ENCODE peak calls at places on chromosome 1, in six cellular contexts. One of them, this sample, is unnamed.
A peak's percentile ranks its signal among the peaks of the same experiment; 100 is the strongest.

GRCh38 chr1:10692401-10693021 is 103.9 kb downstream of the CASZ1 start:
- DNase-seq in NCI-H1105: peak; percentile 62
- DNase-seq in GM23338: no peak
- DNase-seq in epithelial cell of esophagus: peak; percentile 58
- DNase-seq in stimulated activated CD4-positive, alpha-beta T cell treated with anti-CD3 and anti-CD28 coated beads, Interleukin-12 subunit alpha, Interleukin-12 subunit beta, amount 100 ng/mL, for 4 hours: peak; percentile 62
- DNase-seq in activated CD8-positive, alpha-beta T cell treated with anti-CD3 and anti-CD28 coated beads, Interleukin-2, amount 10 ng/mL, durations not matched to agents 7 days and 5 days: peak; percentile 81
- DNase-seq in this sample: peak; percentile 72

GRCh38 chr1:212967767-212968166 is 17.4 kb downstream of the VASH2 start:
- DNase-seq in stimulated activated CD4-positive, alpha-beta T cell treated with anti-CD3 and anti-CD28 coated beads, Interleukin-12 subunit alpha, Interleukin-12 subunit beta, amount 100 ng/mL, for 4 hours: no peak
- DNase-seq in epithelial cell of esophagus: peak; percentile 66
- DNase-seq in activated CD8-positive, alpha-beta T cell treated with anti-CD3 and anti-CD28 coated beads, Interleukin-2, amount 10 ng/mL, durations not matched to agents 7 days and 5 days: no peak
- DNase-seq in NCI-H1105: no peak
- DNase-seq in GM23338: peak; percentile 91
- DNase-seq in this sample: no peak

GRCh38 chr1:59669752-59670312 is 144.9 kb upstream of the HOOK1 start:
- DNase-seq in activated CD8-positive, alpha-beta T cell treated with anti-CD3 and anti-CD28 coated beads, Interleukin-2, amount 10 ng/mL, durations not matched to agents 7 days and 5 days: no peak
- DNase-seq in stimulated activated CD4-positive, alpha-beta T cell treated with anti-CD3 and anti-CD28 coated beads, Interleukin-12 subunit alpha, Interleukin-12 subunit beta, amount 100 ng/mL, for 4 hours: no peak
- DNase-seq in GM23338: peak; percentile 86
- DNase-seq in epithelial cell of esophagus: no peak
- DNase-seq in NCI-H1105: no peak
- DNase-seq in this sample: no peak

GRCh38 chr1:38424677-38425076 is 378.1 kb upstream of the POU3F1 start:
- DNase-seq in GM23338: no peak
- DNase-seq in epithelial cell of esophagus: no peak
- DNase-seq in NCI-H1105: no peak
- DNase-seq in stimulated activated CD4-positive, alpha-beta T cell treated with anti-CD3 and anti-CD28 coated beads, Interleukin-12 subunit alpha, Interleukin-12 subunit beta, amount 100 ng/mL, for 4 hours: no peak
- DNase-seq in activated CD8-positive, alpha-beta T cell treated with anti-CD3 and anti-CD28 coated beads, Interleukin-2, amount 10 ng/mL, durations not matched to agents 7 days and 5 days: no peak
- DNase-seq in this sample: no peak

GRCh38 chr1:152495066-152495675 is 15.4 kb upstream of the LCE5A start:
- DNase-seq in activated CD8-positive, alpha-beta T cell treated with anti-CD3 and anti-CD28 coated beads, Interleukin-2, amount 10 ng/mL, durations not matched to agents 7 days and 5 days: peak; percentile 33
- DNase-seq in stimulated activated CD4-positive, alpha-beta T cell treated with anti-CD3 and anti-CD28 coated beads, Interleukin-12 subunit alpha, Interleukin-12 subunit beta, amount 100 ng/mL, for 4 hours: no peak
- DNase-seq in epithelial cell of esophagus: peak; percentile 76
- DNase-seq in NCI-H1105: no peak
- DNase-seq in GM23338: peak; percentile 84
- DNase-seq in this sample: no peak

GRCh38 chr1:173986951-173987350 is 35.2 kb downstream of the RC3H1 start:
- DNase-seq in GM23338: no peak
- DNase-seq in NCI-H1105: no peak
- DNase-seq in activated CD8-positive, alpha-beta T cell treated with anti-CD3 and anti-CD28 coated beads, Interleukin-2, amount 10 ng/mL, durations not matched to agents 7 days and 5 days: no peak
- DNase-seq in epithelial cell of esophagus: no peak
- DNase-seq in stimulated activated CD4-positive, alpha-beta T cell treated with anti-CD3 and anti-CD28 coated beads, Interleukin-12 subunit alpha, Interleukin-12 subunit beta, amount 100 ng/mL, for 4 hours: no peak
- DNase-seq in this sample: no peak

GRCh38 chr1:235090406-235091069 is 38.1 kb downstream of the TOMM20 start:
- DNase-seq in GM23338: peak; percentile 93
- DNase-seq in activated CD8-positive, alpha-beta T cell treated with anti-CD3 and anti-CD28 coated beads, Interleukin-2, amount 10 ng/mL, durations not matched to agents 7 days and 5 days: no peak
- DNase-seq in NCI-H1105: no peak
- DNase-seq in stimulated activated CD4-positive, alpha-beta T cell treated with anti-CD3 and anti-CD28 coated beads, Interleukin-12 subunit alpha, Interleukin-12 subunit beta, amount 100 ng/mL, for 4 hours: no peak
- DNase-seq in epithelial cell of esophagus: no peak
- DNase-seq in this sample: no peak

GRCh38 chr1:202105571-202106339 is 17.0 kb upstream of the GPR37L1 start:
- DNase-seq in epithelial cell of esophagus: peak; percentile 72
- DNase-seq in NCI-H1105: no peak
- DNase-seq in stimulated activated CD4-positive, alpha-beta T cell treated with anti-CD3 and anti-CD28 coated beads, Interleukin-12 subunit alpha, Interleukin-12 subunit beta, amount 100 ng/mL, for 4 hours: no peak
- DNase-seq in activated CD8-positive, alpha-beta T cell treated with anti-CD3 and anti-CD28 coated beads, Interleukin-2, amount 10 ng/mL, durations not matched to agents 7 days and 5 days: no peak
- DNase-seq in GM23338: peak; percentile 86
- DNase-seq in this sample: no peak

GRCh38 chr1:74038042-74038441 is 159.9 kb downstream of the LRRIQ3 start:
- DNase-seq in activated CD8-positive, alpha-beta T cell treated with anti-CD3 and anti-CD28 coated beads, Interleukin-2, amount 10 ng/mL, durations not matched to agents 7 days and 5 days: no peak
- DNase-seq in NCI-H1105: no peak
- DNase-seq in GM23338: no peak
- DNase-seq in stimulated activated CD4-positive, alpha-beta T cell treated with anti-CD3 and anti-CD28 coated beads, Interleukin-12 subunit alpha, Interleukin-12 subunit beta, amount 100 ng/mL, for 4 hours: no peak
- DNase-seq in epithelial cell of esophagus: no peak
- DNase-seq in this sample: no peak

GRCh38 chr1:23896491-23896890 is 16.7 kb downstream of the CNR2 start:
- DNase-seq in NCI-H1105: no peak
- DNase-seq in GM23338: no peak
- DNase-seq in stimulated activated CD4-positive, alpha-beta T cell treated with anti-CD3 and anti-CD28 coated beads, Interleukin-12 subunit alpha, Interleukin-12 subunit beta, amount 100 ng/mL, for 4 hours: no peak
- DNase-seq in activated CD8-positive, alpha-beta T cell treated with anti-CD3 and anti-CD28 coated beads, Interleukin-2, amount 10 ng/mL, durations not matched to agents 7 days and 5 days: no peak
- DNase-seq in epithelial cell of esophagus: no peak
- DNase-seq in this sample: no peak

GRCh38 chr1:222242492-222242891 is 305.4 kb downstream of the HHIPL2 start:
- DNase-seq in stimulated activated CD4-positive, alpha-beta T cell treated with anti-CD3 and anti-CD28 coated beads, Interleukin-12 subunit alpha, Interleukin-12 subunit beta, amount 100 ng/mL, for 4 hours: no peak
- DNase-seq in epithelial cell of esophagus: no peak
- DNase-seq in GM23338: peak; percentile 27
- DNase-seq in NCI-H1105: no peak
- DNase-seq in activated CD8-positive, alpha-beta T cell treated with anti-CD3 and anti-CD28 coated beads, Interleukin-2, amount 10 ng/mL, durations not matched to agents 7 days and 5 days: no peak
- DNase-seq in this sample: no peak

GRCh38 chr1:224069138-224069537 is 44.8 kb upstream of the FBXO28 start:
- DNase-seq in epithelial cell of esophagus: no peak
- DNase-seq in GM23338: no peak
- DNase-seq in activated CD8-positive, alpha-beta T cell treated with anti-CD3 and anti-CD28 coated beads, Interleukin-2, amount 10 ng/mL, durations not matched to agents 7 days and 5 days: no peak
- DNase-seq in NCI-H1105: no peak
- DNase-seq in stimulated activated CD4-positive, alpha-beta T cell treated with anti-CD3 and anti-CD28 coated beads, Interleukin-12 subunit alpha, Interleukin-12 subunit beta, amount 100 ng/mL, for 4 hours: no peak
- DNase-seq in this sample: no peak

GRCh38 chr1:210292276-210292851 is 36.3 kb upstream of the HHAT start:
- DNase-seq in NCI-H1105: no peak
- DNase-seq in activated CD8-positive, alpha-beta T cell treated with anti-CD3 and anti-CD28 coated beads, Interleukin-2, amount 10 ng/mL, durations not matched to agents 7 days and 5 days: peak; percentile 38
- DNase-seq in stimulated activated CD4-positive, alpha-beta T cell treated with anti-CD3 and anti-CD28 coated beads, Interleukin-12 subunit alpha, Interleukin-12 subunit beta, amount 100 ng/mL, for 4 hours: peak; percentile 32
- DNase-seq in GM23338: peak; percentile 91
- DNase-seq in epithelial cell of esophagus: no peak
- DNase-seq in this sample: peak; percentile 42

GRCh38 chr1:213984387-213985180 is 3.2 kb upstream of the PROX1 start:
- DNase-seq in activated CD8-positive, alpha-beta T cell treated with anti-CD3 and anti-CD28 coated beads, Interleukin-2, amount 10 ng/mL, durations not matched to agents 7 days and 5 days: no peak
- DNase-seq in stimulated activated CD4-positive, alpha-beta T cell treated with anti-CD3 and anti-CD28 coated beads, Interleukin-12 subunit alpha, Interleukin-12 subunit beta, amount 100 ng/mL, for 4 hours: no peak
- DNase-seq in GM23338: peak; percentile 86
- DNase-seq in epithelial cell of esophagus: no peak
- DNase-seq in NCI-H1105: peak; percentile 37
- DNase-seq in this sample: no peak

GRCh38 chr1:40664167-40664537 is 1.3 kb downstream of the RIMS3 start:
- DNase-seq in NCI-H1105: peak; percentile 75
- DNase-seq in GM23338: no peak
- DNase-seq in epithelial cell of esophagus: no peak
- DNase-seq in stimulated activated CD4-positive, alpha-beta T cell treated with anti-CD3 and anti-CD28 coated beads, Interleukin-12 subunit alpha, Interleukin-12 subunit beta, amount 100 ng/mL, for 4 hours: no peak
- DNase-seq in activated CD8-positive, alpha-beta T cell treated with anti-CD3 and anti-CD28 coated beads, Interleukin-2, amount 10 ng/mL, durations not matched to agents 7 days and 5 days: no peak
- DNase-seq in this sample: no peak

GRCh38 chr1:63975447-63975846 is 201.6 kb downstream of the ROR1 start:
- DNase-seq in GM23338: no peak
- DNase-seq in NCI-H1105: no peak
- DNase-seq in stimulated activated CD4-positive, alpha-beta T cell treated with anti-CD3 and anti-CD28 coated beads, Interleukin-12 subunit alpha, Interleukin-12 subunit beta, amount 100 ng/mL, for 4 hours: no peak
- DNase-seq in activated CD8-positive, alpha-beta T cell treated with anti-CD3 and anti-CD28 coated beads, Interleukin-2, amount 10 ng/mL, durations not matched to agents 7 days and 5 days: no peak
- DNase-seq in epithelial cell of esophagus: no peak
- DNase-seq in this sample: no peak

GRCh38 chr1:147669475-147670318 is 627 bp downstream of the ACP6 start:
- DNase-seq in epithelial cell of esophagus: peak; percentile 78
- DNase-seq in NCI-H1105: peak; percentile 44
- DNase-seq in stimulated activated CD4-positive, alpha-beta T cell treated with anti-CD3 and anti-CD28 coated beads, Interleukin-12 subunit alpha, Interleukin-12 subunit beta, amount 100 ng/mL, for 4 hours: peak; percentile 42
- DNase-seq in activated CD8-positive, alpha-beta T cell treated with anti-CD3 and anti-CD28 coated beads, Interleukin-2, amount 10 ng/mL, durations not matched to agents 7 days and 5 days: peak; percentile 56
- DNase-seq in GM23338: peak; percentile 76
- DNase-seq in this sample: peak; percentile 60

GRCh38 chr1:31214316-31215082 is 25.2 kb downstream of the NKAIN1 start:
- DNase-seq in epithelial cell of esophagus: no peak
- DNase-seq in NCI-H1105: no peak
- DNase-seq in stimulated activated CD4-positive, alpha-beta T cell treated with anti-CD3 and anti-CD28 coated beads, Interleukin-12 subunit alpha, Interleukin-12 subunit beta, amount 100 ng/mL, for 4 hours: no peak
- DNase-seq in GM23338: peak; percentile 89
- DNase-seq in activated CD8-positive, alpha-beta T cell treated with anti-CD3 and anti-CD28 coated beads, Interleukin-2, amount 10 ng/mL, durations not matched to agents 7 days and 5 days: no peak
- DNase-seq in this sample: no peak

GRCh38 chr1:201140235-201140940 is 13.4 kb upstream of the ASCL5 start:
- DNase-seq in activated CD8-positive, alpha-beta T cell treated with anti-CD3 and anti-CD28 coated beads, Interleukin-2, amount 10 ng/mL, durations not matched to agents 7 days and 5 days: no peak
- DNase-seq in GM23338: no peak
- DNase-seq in NCI-H1105: no peak
- DNase-seq in stimulated activated CD4-positive, alpha-beta T cell treated with anti-CD3 and anti-CD28 coated beads, Interleukin-12 subunit alpha, Interleukin-12 subunit beta, amount 100 ng/mL, for 4 hours: no peak
- DNase-seq in epithelial cell of esophagus: no peak
- DNase-seq in this sample: no peak

GRCh38 chr1:92886886-92887419 is 55.1 kb downstream of the RPL5 start:
- DNase-seq in NCI-H1105: no peak
- DNase-seq in epithelial cell of esophagus: no peak
- DNase-seq in GM23338: no peak
- DNase-seq in activated CD8-positive, alpha-beta T cell treated with anti-CD3 and anti-CD28 coated beads, Interleukin-2, amount 10 ng/mL, durations not matched to agents 7 days and 5 days: no peak
- DNase-seq in stimulated activated CD4-positive, alpha-beta T cell treated with anti-CD3 and anti-CD28 coated beads, Interleukin-12 subunit alpha, Interleukin-12 subunit beta, amount 100 ng/mL, for 4 hours: no peak
- DNase-seq in this sample: no peak

GRCh38 chr1:63630666-63631065 is 37.5 kb downstream of the PGM1 start:
- DNase-seq in activated CD8-positive, alpha-beta T cell treated with anti-CD3 and anti-CD28 coated beads, Interleukin-2, amount 10 ng/mL, durations not matched to agents 7 days and 5 days: no peak
- DNase-seq in epithelial cell of esophagus: peak; percentile 70
- DNase-seq in stimulated activated CD4-positive, alpha-beta T cell treated with anti-CD3 and anti-CD28 coated beads, Interleukin-12 subunit alpha, Interleukin-12 subunit beta, amount 100 ng/mL, for 4 hours: no peak
- DNase-seq in NCI-H1105: no peak
- DNase-seq in GM23338: no peak
- DNase-seq in this sample: no peak

GRCh38 chr1:36856126-36856525 is 178.2 kb downstream of the GRIK3 start:
- DNase-seq in activated CD8-positive, alpha-beta T cell treated with anti-CD3 and anti-CD28 coated beads, Interleukin-2, amount 10 ng/mL, durations not matched to agents 7 days and 5 days: no peak
- DNase-seq in epithelial cell of esophagus: no peak
- DNase-seq in stimulated activated CD4-positive, alpha-beta T cell treated with anti-CD3 and anti-CD28 coated beads, Interleukin-12 subunit alpha, Interleukin-12 subunit beta, amount 100 ng/mL, for 4 hours: no peak
- DNase-seq in GM23338: no peak
- DNase-seq in NCI-H1105: no peak
- DNase-seq in this sample: no peak

GRCh38 chr1:54376085-54377039 is 29.8 kb downstream of the SSBP3 start:
- DNase-seq in activated CD8-positive, alpha-beta T cell treated with anti-CD3 and anti-CD28 coated beads, Interleukin-2, amount 10 ng/mL, durations not matched to agents 7 days and 5 days: no peak
- DNase-seq in GM23338: no peak
- DNase-seq in stimulated activated CD4-positive, alpha-beta T cell treated with anti-CD3 and anti-CD28 coated beads, Interleukin-12 subunit alpha, Interleukin-12 subunit beta, amount 100 ng/mL, for 4 hours: no peak
- DNase-seq in NCI-H1105: no peak
- DNase-seq in epithelial cell of esophagus: no peak
- DNase-seq in this sample: peak; percentile 26

GRCh38 chr1:86018311-86018923 is 138.2 kb downstream of the COL24A1 start:
- DNase-seq in stimulated activated CD4-positive, alpha-beta T cell treated with anti-CD3 and anti-CD28 coated beads, Interleukin-12 subunit alpha, Interleukin-12 subunit beta, amount 100 ng/mL, for 4 hours: no peak
- DNase-seq in epithelial cell of esophagus: peak; percentile 29
- DNase-seq in NCI-H1105: no peak
- DNase-seq in activated CD8-positive, alpha-beta T cell treated with anti-CD3 and anti-CD28 coated beads, Interleukin-2, amount 10 ng/mL, durations not matched to agents 7 days and 5 days: peak; percentile 23
- DNase-seq in GM23338: peak; percentile 68
- DNase-seq in this sample: peak; percentile 10

GRCh38 chr1:198667796-198668195 is 29.0 kb downstream of the PTPRC start:
- DNase-seq in stimulated activated CD4-positive, alpha-beta T cell treated with anti-CD3 and anti-CD28 coated beads, Interleukin-12 subunit alpha, Interleukin-12 subunit beta, amount 100 ng/mL, for 4 hours: no peak
- DNase-seq in GM23338: no peak
- DNase-seq in activated CD8-positive, alpha-beta T cell treated with anti-CD3 and anti-CD28 coated beads, Interleukin-2, amount 10 ng/mL, durations not matched to agents 7 days and 5 days: no peak
- DNase-seq in NCI-H1105: no peak
- DNase-seq in epithelial cell of esophagus: no peak
- DNase-seq in this sample: no peak

GRCh38 chr1:51515982-51516638 is 3.0 kb downstream of the EPS15 start:
- DNase-seq in NCI-H1105: no peak
- DNase-seq in stimulated activated CD4-positive, alpha-beta T cell treated with anti-CD3 and anti-CD28 coated beads, Interleukin-12 subunit alpha, Interleukin-12 subunit beta, amount 100 ng/mL, for 4 hours: no peak
- DNase-seq in epithelial cell of esophagus: no peak
- DNase-seq in activated CD8-positive, alpha-beta T cell treated with anti-CD3 and anti-CD28 coated beads, Interleukin-2, amount 10 ng/mL, durations not matched to agents 7 days and 5 days: no peak
- DNase-seq in GM23338: no peak
- DNase-seq in this sample: no peak

GRCh38 chr1:178768423-178768822 is 43.4 kb downstream of the RALGPS2 start:
- DNase-seq in GM23338: peak; percentile 74
- DNase-seq in stimulated activated CD4-positive, alpha-beta T cell treated with anti-CD3 and anti-CD28 coated beads, Interleukin-12 subunit alpha, Interleukin-12 subunit beta, amount 100 ng/mL, for 4 hours: no peak
- DNase-seq in NCI-H1105: peak; percentile 4
- DNase-seq in activated CD8-positive, alpha-beta T cell treated with anti-CD3 and anti-CD28 coated beads, Interleukin-2, amount 10 ng/mL, durations not matched to agents 7 days and 5 days: peak; percentile 29
- DNase-seq in epithelial cell of esophagus: peak; percentile 36
- DNase-seq in this sample: peak; percentile 25

GRCh38 chr1:72000809-72001208 is 281.5 kb downstream of the NEGR1 start:
- DNase-seq in epithelial cell of esophagus: peak; percentile 88
- DNase-seq in stimulated activated CD4-positive, alpha-beta T cell treated with anti-CD3 and anti-CD28 coated beads, Interleukin-12 subunit alpha, Interleukin-12 subunit beta, amount 100 ng/mL, for 4 hours: no peak
- DNase-seq in NCI-H1105: no peak
- DNase-seq in activated CD8-positive, alpha-beta T cell treated with anti-CD3 and anti-CD28 coated beads, Interleukin-2, amount 10 ng/mL, durations not matched to agents 7 days and 5 days: no peak
- DNase-seq in GM23338: peak; percentile 52
- DNase-seq in this sample: no peak

GRCh38 chr1:169809370-169810095 is 14.8 kb upstream of the METTL18 start:
- DNase-seq in activated CD8-positive, alpha-beta T cell treated with anti-CD3 and anti-CD28 coated beads, Interleukin-2, amount 10 ng/mL, durations not matched to agents 7 days and 5 days: peak; percentile 28
- DNase-seq in GM23338: peak; percentile 57
- DNase-seq in stimulated activated CD4-positive, alpha-beta T cell treated with anti-CD3 and anti-CD28 coated beads, Interleukin-12 subunit alpha, Interleukin-12 subunit beta, amount 100 ng/mL, for 4 hours: peak; percentile 15
- DNase-seq in epithelial cell of esophagus: peak; percentile 51
- DNase-seq in NCI-H1105: peak; percentile 3
- DNase-seq in this sample: no peak

GRCh38 chr1:56380556-56380955 is 198.8 kb downstream of the PLPP3 start:
- DNase-seq in activated CD8-positive, alpha-beta T cell treated with anti-CD3 and anti-CD28 coated beads, Interleukin-2, amount 10 ng/mL, durations not matched to agents 7 days and 5 days: no peak
- DNase-seq in epithelial cell of esophagus: no peak
- DNase-seq in NCI-H1105: no peak
- DNase-seq in GM23338: no peak
- DNase-seq in stimulated activated CD4-positive, alpha-beta T cell treated with anti-CD3 and anti-CD28 coated beads, Interleukin-12 subunit alpha, Interleukin-12 subunit beta, amount 100 ng/mL, for 4 hours: no peak
- DNase-seq in this sample: no peak

This sample was measured in stimulated activated naive CD8-positive, alpha-beta T cell treated with anti-CD3 and anti-CD28 coated beads, Interleukin-15, amount 100 ng/mL, for 72 hours.